ENCODE peak calls at places on chromosomes 11 and 22, in four cellular contexts. Q is upper lobe of right lung, X is colonic mucosa, V is HFF-Myc. Y is an unnamed sample.

GRCh38 chr22:19761022-19761499 is 483 bp downstream of the TBX1 start:
- DNase-seq in V (no peak), X (no peak), Q (no peak), Y (no peak)

GRCh38 chr11:8019671-8020597 is 32.8 kb downstream of the EIF3F start:
- DNase-seq in Q (peak), V (no peak), X (peak), Y (peak)

GRCh38 chr11:119780264-119780953 is 51.4 kb upstream of the NECTIN1 start:
- DNase-seq in V (no peak), X (no peak), Q (no peak), Y (no peak)

GRCh38 chr22:49507607-49508292 is 319.9 kb downstream of the BRD1 start:
- DNase-seq in Q (no peak), V (no peak), X (no peak), Y (no peak)

GRCh38 chr11:47152953-47153950 is 23.4 kb downstream of the ARFGAP2 start:
- DNase-seq in Q (peak), V (peak), X (peak), Y (peak)

GRCh38 chr11:118012083-118012669 is 26.0 kb downstream of the IL10RA start:
- DNase-seq in V (no peak), X (no peak), Q (peak), Y (no peak)

GRCh38 chr11:45687836-45688235 is 22.4 kb upstream of the CHST1 start:
- DNase-seq in Q (no peak), X (no peak), V (no peak), Y (no peak)

GRCh38 chr22:43970037-43970747 is 14.9 kb downstream of the SAMM50 start:
- DNase-seq in X (no peak), V (no peak), Q (no peak), Y (no peak)

GRCh38 chr11:130672911-130673310 is 224.5 kb downstream of the ADAMTS15 start:
- DNase-seq in X (no peak), Q (no peak), V (no peak), Y (no peak)

GRCh38 chr11:86202013-86202336 is 42.6 kb upstream of the EED start:
- DNase-seq in Q (no peak), V (no peak), X (no peak), Y (no peak)

GRCh38 chr11:69746140-69746539 is 29.0 kb downstream of the FGF4 start:
- DNase-seq in Q (no peak), V (no peak), X (no peak), Y (no peak)

GRCh38 chr22:46250783-46251125 is 661 bp upstream of the CDPF1 start:
- DNase-seq in X (no peak), Q (no peak), V (no peak), Y (no peak)

GRCh38 chr11:134784046-134784445 is 372.0 kb upstream of the B3GAT1 start:
- DNase-seq in X (no peak), V (no peak), Q (no peak), Y (no peak)

GRCh38 chr22:49023161-49023878 is 804.4 kb downstream of the BRD1 start:
- DNase-seq in X (no peak), Q (peak), V (no peak), Y (no peak)

GRCh38 chr11:126431401-126432064 is 76.0 kb downstream of the ST3GAL4 start:
- DNase-seq in V (no peak), X (peak), Q (no peak), Y (no peak)

GRCh38 chr11:23370580-23371275 is 510.5 kb upstream of the CCDC179 start:
- DNase-seq in X (no peak), V (no peak), Q (no peak), Y (no peak)

GRCh38 chr11:69007978-69008381 is 5.1 kb downstream of the MRGPRF start:
- DNase-seq in X (no peak), V (no peak), Q (peak), Y (no peak)

GRCh38 chr11:520428-521178 is 13.6 kb upstream of the RNH1 start:
- DNase-seq in X (no peak), Q (peak), V (no peak), Y (no peak)

GRCh38 chr11:134572741-134573675 is 161.0 kb upstream of the B3GAT1 start:
- DNase-seq in X (no peak), V (no peak), Q (no peak), Y (no peak)

GRCh38 chr11:135001581-135001980 is 589.5 kb upstream of the B3GAT1 start:
- DNase-seq in X (no peak), Q (no peak), V (no peak), Y (no peak)

GRCh38 chr11:284081-285020 is 4.6 kb upstream of the PGGHG start:
- DNase-seq in X (no peak), Q (peak), V (no peak), Y (no peak)

GRCh38 chr11:46361283-46362145 is 14.3 kb downstream of the DGKZ start:
- DNase-seq in X (no peak), V (no peak), Q (peak), Y (no peak)

GRCh38 chr11:102343789-102344188 is 3.2 kb upstream of the BIRC2 start:
- DNase-seq in V (no peak), Q (no peak), X (no peak), Y (no peak)

GRCh38 chr11:114082767-114083181 is 23.3 kb downstream of the ZBTB16 start:
- DNase-seq in Q (no peak), V (no peak), X (no peak), Y (no peak)

GRCh38 chr11:110855246-110855645 is 143.0 kb upstream of the ARHGAP20 start:
- DNase-seq in X (no peak), Q (no peak), V (no peak), Y (no peak)

GRCh38 chr11:45150943-45151342 is 4.5 kb downstream of the PRDM11 start:
- DNase-seq in V (no peak), Q (no peak), X (peak), Y (no peak)

GRCh38 chr11:123429851-123430735 is at the start of gene GRAMD1B:
- DNase-seq in X (peak), Q (peak), V (no peak), Y (peak)

GRCh38 chr22:48784701-48785503 is 1042.8 kb downstream of the BRD1 start:
- DNase-seq in X (no peak), Q (no peak), V (no peak), Y (no peak)

GRCh38 chr11:77139201-77139600 is 11.2 kb downstream of the MYO7A start:
- DNase-seq in V (no peak), Q (no peak), X (no peak), Y (no peak)

GRCh38 chr11:15627560-15627959 is 512.8 kb downstream of the INSC start:
- DNase-seq in Q (no peak), X (no peak), V (no peak), Y (no peak)

GRCh38 chr11:10322830-10323792 is 18.2 kb downstream of the ADM start:
- DNase-seq in Q (no peak), V (no peak), X (peak), Y (peak)

GRCh38 chr11:67357831-67358555 is 4.6 kb upstream of the POLD4 start:
- DNase-seq in X (peak), Q (no peak), V (no peak), Y (no peak)

GRCh38 chr22:48476599-48476998 is 1351.1 kb downstream of the BRD1 start:
- DNase-seq in Q (peak), X (no peak), V (no peak), Y (no peak)

GRCh38 chr22:42074153-42074750 is at the start of gene PHETA2:
- DNase-seq in V (no peak), X (peak), Q (peak), Y (peak)

GRCh38 chr22:45584121-45584570 is 81.5 kb downstream of the FBLN1 start:
- DNase-seq in Q (no peak), V (no peak), X (no peak), Y (no peak)

GRCh38 chr11:22342599-22343138 is 4.5 kb downstream of the SLC17A6 start:
- DNase-seq in Q (no peak), V (no peak), X (no peak), Y (no peak)

GRCh38 chr11:128204898-128205297 is 382.5 kb downstream of the ETS1 start:
- DNase-seq in V (no peak), Q (no peak), X (no peak), Y (no peak)
- TF ChIP-seq CTCF in V (no peak), Q (no peak), X (no peak), Y (peak)

DNA sequence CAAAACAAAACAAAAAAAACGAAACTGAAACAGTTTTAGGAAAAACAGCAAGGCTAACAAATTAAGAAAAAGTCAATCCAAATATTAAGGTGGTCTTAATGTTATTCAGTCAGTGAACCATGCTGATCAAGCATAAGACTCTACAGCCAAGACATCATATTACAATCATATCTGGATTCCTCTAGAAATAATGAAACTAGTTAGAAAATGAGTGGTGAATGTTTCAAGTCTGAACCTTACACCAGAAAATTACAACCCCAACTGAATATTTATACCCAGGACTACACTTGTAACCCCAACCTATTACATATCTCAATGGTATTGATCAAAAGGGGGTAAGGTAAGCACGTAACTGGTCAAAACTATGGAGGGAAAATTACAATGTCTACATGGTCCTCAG is 48.8 kb downstream of the ACAT1 start:
- DNase-seq in V (no peak), Q (no peak), X (no peak), Y (no peak)
- TF ChIP-seq CTCF in V (no peak), Q (no peak), X (no peak), Y (no peak)

DNA sequence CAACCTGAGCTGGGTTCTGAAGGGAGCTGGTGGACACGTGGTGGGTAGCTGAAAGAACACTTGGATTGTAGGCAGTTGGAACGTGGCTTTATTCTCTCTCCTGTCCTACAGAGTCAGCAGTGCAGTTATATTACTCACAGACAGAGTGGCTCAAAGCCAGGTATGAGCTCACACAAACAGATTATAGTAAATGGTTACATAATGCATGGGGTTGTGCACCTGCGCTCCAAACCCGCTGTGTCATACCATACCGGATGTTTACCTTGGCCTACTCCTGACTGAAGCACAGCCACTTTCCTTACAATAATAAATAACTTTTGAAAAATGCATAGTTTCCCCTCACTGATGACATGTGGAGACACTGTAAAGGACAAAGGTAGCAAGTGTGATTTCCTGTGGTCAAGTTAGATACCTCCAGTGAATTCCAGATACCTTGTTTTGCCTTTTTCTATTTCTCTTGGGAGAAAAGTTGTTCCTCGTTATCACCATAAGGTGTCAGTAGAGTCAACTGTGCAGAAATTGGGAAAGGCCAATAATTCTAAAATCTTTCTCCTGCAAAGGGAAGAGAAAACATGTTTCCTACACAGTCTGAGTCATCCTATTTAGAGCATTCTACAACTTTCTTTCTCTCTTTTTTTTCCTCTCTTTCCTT is 13.5 kb downstream of the MS4A6A start:
- DNase-seq in X (no peak), Q (no peak), V (no peak), Y (no peak)
- TF ChIP-seq CTCF in X (peak), Q (peak), V (no peak), Y (peak)

GRCh38 chr11:108788565-108789199 is 123.8 kb downstream of the DDX10 start:
- DNase-seq in V (peak), Q (no peak), X (no peak), Y (peak)
- TF ChIP-seq CTCF in V (peak), Q (peak), X (no peak), Y (peak)

GRCh38 chr11:39724404-39724803 is 1735.0 kb downstream of the LRRC4C start:
- DNase-seq in Q (no peak), V (no peak), X (no peak), Y (no peak)
- TF ChIP-seq CTCF in Q (no peak), V (no peak), X (no peak), Y (peak)

DNA sequence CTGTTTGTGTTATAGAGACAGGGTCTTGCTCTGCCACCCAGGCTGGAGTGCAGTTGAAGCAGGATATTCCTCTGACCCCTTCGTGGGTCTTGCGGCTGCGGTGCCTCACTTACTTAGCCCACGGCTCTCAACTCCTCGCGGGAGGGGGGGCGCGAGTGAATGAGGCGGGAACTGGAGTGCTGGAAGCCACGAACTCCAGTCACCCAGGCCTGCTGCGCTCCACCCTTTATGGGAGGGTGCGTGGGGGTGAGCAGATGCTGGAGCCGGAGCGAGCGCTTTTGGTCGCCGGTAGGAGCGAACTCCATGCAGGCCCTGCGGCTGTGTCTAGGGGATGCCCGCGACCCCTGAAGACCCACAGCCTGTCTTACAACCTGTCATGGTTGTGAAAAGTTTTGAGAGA is 1.8 kb downstream of the C11orf54 start:
- DNase-seq in Q (no peak), V (no peak), X (peak), Y (no peak)
- TF ChIP-seq CTCF in Q (no peak), V (no peak), X (no peak), Y (no peak)

Y was measured in endothelial cell.